ENCODE peak calls at places on chromosomes 5 and 9, in ten cellular contexts. One of them, this sample, is unnamed.

GRCh38 chr5:100456615-100457014 is 78.6 kb upstream of the FAM174A start:
- DNase-seq in CD8-positive, alpha-beta T cell: no peak
- DNase-seq in A673: no peak
- DNase-seq in tibial nerve: no peak
- DNase-seq in dorsolateral prefrontal cortex: no peak
- DNase-seq in breast epithelium: no peak
- DNase-seq in Panc1: no peak
- DNase-seq in IMR-90: no peak
- DNase-seq in left ventricle myocardium inferior: no peak
- DNase-seq in kidney: no peak
- DNase-seq in this sample: no peak

GRCh38 chr5:137176126-137176525 is 323.0 kb downstream of the SPOCK1 start:
- DNase-seq in CD8-positive, alpha-beta T cell: no peak
- DNase-seq in A673: no peak
- DNase-seq in tibial nerve: no peak
- DNase-seq in dorsolateral prefrontal cortex: no peak
- DNase-seq in breast epithelium: no peak
- DNase-seq in Panc1: no peak
- DNase-seq in IMR-90: no peak
- DNase-seq in left ventricle myocardium inferior: no peak
- DNase-seq in kidney: no peak
- DNase-seq in this sample: no peak

GRCh38 chr9:134652291-134653225 is 11.0 kb downstream of the COL5A1 start:
- DNase-seq in CD8-positive, alpha-beta T cell: no peak
- DNase-seq in A673: no peak
- DNase-seq in tibial nerve: no peak
- DNase-seq in dorsolateral prefrontal cortex: no peak
- DNase-seq in breast epithelium: no peak
- DNase-seq in Panc1: no peak
- DNase-seq in IMR-90: no peak
- DNase-seq in left ventricle myocardium inferior: peak
- DNase-seq in kidney: peak
- DNase-seq in this sample: no peak

GRCh38 chr9:123550797-123551196 is 194.8 kb downstream of the CRB2 start:
- DNase-seq in CD8-positive, alpha-beta T cell: no peak
- DNase-seq in A673: peak
- DNase-seq in tibial nerve: no peak
- DNase-seq in dorsolateral prefrontal cortex: no peak
- DNase-seq in breast epithelium: no peak
- DNase-seq in Panc1: no peak
- DNase-seq in IMR-90: no peak
- DNase-seq in left ventricle myocardium inferior: no peak
- DNase-seq in kidney: no peak
- DNase-seq in this sample: no peak

GRCh38 chr9:20988061-20988460 is 43.4 kb downstream of the HACD4 start:
- DNase-seq in CD8-positive, alpha-beta T cell: no peak
- DNase-seq in A673: no peak
- DNase-seq in tibial nerve: no peak
- DNase-seq in dorsolateral prefrontal cortex: no peak
- DNase-seq in breast epithelium: no peak
- DNase-seq in Panc1: no peak
- DNase-seq in IMR-90: no peak
- DNase-seq in left ventricle myocardium inferior: no peak
- DNase-seq in kidney: no peak
- DNase-seq in this sample: no peak

GRCh38 chr5:131413605-131414559 is 150.0 kb downstream of the CDC42SE2 start:
- DNase-seq in CD8-positive, alpha-beta T cell: no peak
- DNase-seq in A673: peak
- DNase-seq in tibial nerve: no peak
- DNase-seq in dorsolateral prefrontal cortex: no peak
- DNase-seq in breast epithelium: no peak
- DNase-seq in Panc1: no peak
- DNase-seq in IMR-90: no peak
- DNase-seq in left ventricle myocardium inferior: no peak
- DNase-seq in kidney: no peak
- DNase-seq in this sample: no peak

GRCh38 chr9:91117959-91118651 is 243.6 kb downstream of the AUH start:
- DNase-seq in CD8-positive, alpha-beta T cell: no peak
- DNase-seq in A673: no peak
- DNase-seq in tibial nerve: peak
- DNase-seq in dorsolateral prefrontal cortex: peak
- DNase-seq in breast epithelium: peak
- DNase-seq in Panc1: no peak
- DNase-seq in IMR-90: peak
- DNase-seq in left ventricle myocardium inferior: peak
- DNase-seq in kidney: peak
- DNase-seq in this sample: no peak

GRCh38 chr5:96144289-96144688 is 182.6 kb upstream of the ELL2 start:
- DNase-seq in CD8-positive, alpha-beta T cell: no peak
- DNase-seq in A673: no peak
- DNase-seq in tibial nerve: no peak
- DNase-seq in dorsolateral prefrontal cortex: no peak
- DNase-seq in breast epithelium: no peak
- DNase-seq in Panc1: no peak
- DNase-seq in IMR-90: no peak
- DNase-seq in left ventricle myocardium inferior: no peak
- DNase-seq in kidney: no peak
- DNase-seq in this sample: no peak

GRCh38 chr5:43016217-43016779 is 23.8 kb downstream of the ANXA2R start:
- DNase-seq in CD8-positive, alpha-beta T cell: no peak
- DNase-seq in A673: no peak
- DNase-seq in tibial nerve: no peak
- DNase-seq in dorsolateral prefrontal cortex: no peak
- DNase-seq in breast epithelium: no peak
- DNase-seq in Panc1: no peak
- DNase-seq in IMR-90: no peak
- DNase-seq in left ventricle myocardium inferior: no peak
- DNase-seq in kidney: no peak
- DNase-seq in this sample: no peak

GRCh38 chr9:117414220-117414905 is 494 bp downstream of the ASTN2 start:
- DNase-seq in CD8-positive, alpha-beta T cell: no peak
- DNase-seq in A673: no peak
- DNase-seq in tibial nerve: no peak
- DNase-seq in dorsolateral prefrontal cortex: no peak
- DNase-seq in breast epithelium: no peak
- DNase-seq in Panc1: no peak
- DNase-seq in IMR-90: no peak
- DNase-seq in left ventricle myocardium inferior: no peak
- DNase-seq in kidney: peak
- DNase-seq in this sample: no peak

GRCh38 chr5:41788800-41789395 is 81.3 kb downstream of the OXCT1 start:
- DNase-seq in CD8-positive, alpha-beta T cell: no peak
- DNase-seq in A673: peak
- DNase-seq in tibial nerve: no peak
- DNase-seq in dorsolateral prefrontal cortex: no peak
- DNase-seq in breast epithelium: no peak
- DNase-seq in Panc1: no peak
- DNase-seq in IMR-90: peak
- DNase-seq in left ventricle myocardium inferior: no peak
- DNase-seq in kidney: no peak
- DNase-seq in this sample: no peak

GRCh38 chr5:169423580-169424278 is 122.8 kb upstream of the SLIT3 start:
- DNase-seq in CD8-positive, alpha-beta T cell: no peak
- DNase-seq in A673: no peak
- DNase-seq in tibial nerve: no peak
- DNase-seq in dorsolateral prefrontal cortex: no peak
- DNase-seq in breast epithelium: no peak
- DNase-seq in Panc1: no peak
- DNase-seq in IMR-90: no peak
- DNase-seq in left ventricle myocardium inferior: no peak
- DNase-seq in kidney: no peak
- DNase-seq in this sample: no peak

GRCh38 chr9:122354536-122355199 is 16.2 kb upstream of the PTGS1 start:
- DNase-seq in CD8-positive, alpha-beta T cell: no peak
- DNase-seq in A673: no peak
- DNase-seq in tibial nerve: no peak
- DNase-seq in dorsolateral prefrontal cortex: no peak
- DNase-seq in breast epithelium: no peak
- DNase-seq in Panc1: no peak
- DNase-seq in IMR-90: no peak
- DNase-seq in left ventricle myocardium inferior: no peak
- DNase-seq in kidney: no peak
- DNase-seq in this sample: no peak

GRCh38 chr5:43348207-43348606 is 35.0 kb upstream of the HMGCS1 start:
- DNase-seq in CD8-positive, alpha-beta T cell: no peak
- DNase-seq in A673: no peak
- DNase-seq in tibial nerve: no peak
- DNase-seq in dorsolateral prefrontal cortex: no peak
- DNase-seq in breast epithelium: no peak
- DNase-seq in Panc1: no peak
- DNase-seq in IMR-90: no peak
- DNase-seq in left ventricle myocardium inferior: no peak
- DNase-seq in kidney: no peak
- DNase-seq in this sample: no peak

GRCh38 chr5:147858520-147858919 is 20.0 kb upstream of the SCGB3A2 start:
- DNase-seq in CD8-positive, alpha-beta T cell: no peak
- DNase-seq in A673: no peak
- DNase-seq in tibial nerve: no peak
- DNase-seq in dorsolateral prefrontal cortex: no peak
- DNase-seq in breast epithelium: no peak
- DNase-seq in Panc1: no peak
- DNase-seq in IMR-90: no peak
- DNase-seq in left ventricle myocardium inferior: no peak
- DNase-seq in kidney: no peak
- DNase-seq in this sample: no peak

GRCh38 chr5:159826351-159827222 is 89.7 kb upstream of the ADRA1B start:
- DNase-seq in CD8-positive, alpha-beta T cell: no peak
- DNase-seq in A673: no peak
- DNase-seq in tibial nerve: no peak
- DNase-seq in dorsolateral prefrontal cortex: no peak
- DNase-seq in breast epithelium: no peak
- DNase-seq in Panc1: peak
- DNase-seq in IMR-90: peak
- DNase-seq in left ventricle myocardium inferior: no peak
- DNase-seq in kidney: no peak
- DNase-seq in this sample: no peak

GRCh38 chr5:166509085-166509484 is 1782.4 kb upstream of the WWC1 start:
- DNase-seq in CD8-positive, alpha-beta T cell: no peak
- DNase-seq in A673: peak
- DNase-seq in tibial nerve: no peak
- DNase-seq in dorsolateral prefrontal cortex: no peak
- DNase-seq in breast epithelium: no peak
- DNase-seq in Panc1: no peak
- DNase-seq in IMR-90: no peak
- DNase-seq in left ventricle myocardium inferior: no peak
- DNase-seq in kidney: no peak
- DNase-seq in this sample: no peak

DNA sequence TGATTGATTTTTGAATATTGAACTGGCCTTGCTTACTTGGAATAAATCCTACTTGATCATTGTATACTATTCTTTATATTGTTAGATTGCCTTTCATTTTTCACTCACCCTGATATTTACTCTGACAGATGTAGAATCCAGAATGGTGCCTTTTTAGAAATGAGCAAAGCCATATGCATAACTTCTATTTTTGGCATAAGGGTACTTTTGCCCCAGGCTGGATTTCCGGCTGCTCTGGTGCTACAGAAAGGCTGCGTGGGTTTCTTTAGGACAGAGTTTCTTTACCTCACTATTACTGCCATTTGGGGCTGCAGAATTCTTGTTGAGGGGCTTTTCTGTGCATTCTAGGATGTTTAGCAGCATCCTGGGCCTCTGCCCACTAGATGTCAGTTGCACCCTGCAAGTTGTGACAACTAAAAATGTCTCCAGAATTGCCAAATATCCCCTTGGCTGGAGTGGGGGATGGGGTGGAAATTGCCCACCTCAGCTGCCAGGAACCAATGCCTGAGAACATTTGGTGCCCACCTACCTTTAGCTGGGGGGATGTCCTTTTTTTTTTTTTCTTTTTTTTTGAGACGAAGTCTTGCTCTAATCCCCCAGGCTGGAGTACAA is 50.1 kb downstream of the SLC36A1 start:
- DNase-seq in CD8-positive, alpha-beta T cell: no peak
- DNase-seq in A673: no peak
- DNase-seq in tibial nerve: no peak
- DNase-seq in dorsolateral prefrontal cortex: no peak
- DNase-seq in breast epithelium: no peak
- DNase-seq in Panc1: no peak
- DNase-seq in IMR-90: no peak
- DNase-seq in left ventricle myocardium inferior: no peak
- DNase-seq in kidney: no peak
- DNase-seq in this sample: no peak
- TF ChIP-seq CTCF in CD8-positive, alpha-beta T cell: no peak
- TF ChIP-seq CTCF in A673: no peak
- TF ChIP-seq CTCF in tibial nerve: no peak
- TF ChIP-seq CTCF in dorsolateral prefrontal cortex: no peak
- TF ChIP-seq CTCF in breast epithelium: no peak
- TF ChIP-seq CTCF in Panc1: no peak
- TF ChIP-seq CTCF in IMR-90: no peak
- TF ChIP-seq CTCF in left ventricle myocardium inferior: no peak
- TF ChIP-seq CTCF in kidney: no peak
- TF ChIP-seq CTCF in this sample: no peak

GRCh38 chr5:14184725-14185124 is 41.6 kb downstream of the TRIO start:
- DNase-seq in CD8-positive, alpha-beta T cell: no peak
- DNase-seq in A673: no peak
- DNase-seq in tibial nerve: no peak
- DNase-seq in dorsolateral prefrontal cortex: no peak
- DNase-seq in breast epithelium: no peak
- DNase-seq in Panc1: no peak
- DNase-seq in IMR-90: peak
- DNase-seq in left ventricle myocardium inferior: no peak
- DNase-seq in kidney: no peak
- DNase-seq in this sample: no peak
- H3K27ac ChIP-seq in CD8-positive, alpha-beta T cell: no peak
- H3K27ac ChIP-seq in A673: no peak
- H3K27ac ChIP-seq in tibial nerve: peak
- H3K27ac ChIP-seq in dorsolateral prefrontal cortex: peak
- H3K27ac ChIP-seq in breast epithelium: peak
- H3K27ac ChIP-seq in Panc1: peak
- H3K27ac ChIP-seq in IMR-90: peak
- H3K27ac ChIP-seq in left ventricle myocardium inferior: peak
- H3K27ac ChIP-seq in kidney: no peak
- H3K27ac ChIP-seq in this sample: no peak

DNA sequence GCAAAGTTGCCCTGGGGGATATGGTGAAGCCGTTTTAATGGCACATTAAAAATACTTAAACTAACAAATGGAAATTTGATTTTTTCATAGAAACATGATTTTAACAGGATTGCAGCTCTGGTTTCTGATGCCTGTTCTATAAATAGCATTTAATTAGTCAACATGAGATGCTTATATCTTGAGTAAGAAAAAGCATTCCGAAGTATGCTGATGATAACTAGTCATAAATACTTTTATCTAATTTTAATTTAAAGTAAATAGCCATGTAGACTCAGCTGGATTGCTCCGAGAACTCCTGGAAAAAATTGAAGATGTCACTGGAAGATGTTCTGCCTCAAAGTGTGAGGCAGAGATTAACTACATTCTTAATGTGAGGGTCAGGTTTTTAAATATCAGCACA is 53.7 kb downstream of the IPO11 start:
- DNase-seq in CD8-positive, alpha-beta T cell: no peak
- DNase-seq in A673: no peak
- DNase-seq in tibial nerve: no peak
- DNase-seq in dorsolateral prefrontal cortex: no peak
- DNase-seq in breast epithelium: no peak
- DNase-seq in Panc1: no peak
- DNase-seq in IMR-90: peak
- DNase-seq in left ventricle myocardium inferior: no peak
- DNase-seq in kidney: no peak
- DNase-seq in this sample: no peak
- TF ChIP-seq CTCF in CD8-positive, alpha-beta T cell: no peak
- TF ChIP-seq CTCF in A673: no peak
- TF ChIP-seq CTCF in tibial nerve: no peak
- TF ChIP-seq CTCF in dorsolateral prefrontal cortex: no peak
- TF ChIP-seq CTCF in breast epithelium: no peak
- TF ChIP-seq CTCF in Panc1: no peak
- TF ChIP-seq CTCF in IMR-90: no peak
- TF ChIP-seq CTCF in left ventricle myocardium inferior: no peak
- TF ChIP-seq CTCF in kidney: no peak
- TF ChIP-seq CTCF in this sample: no peak

GRCh38 chr9:121157939-121158338 is 43.7 kb downstream of the RAB14 start:
- DNase-seq in CD8-positive, alpha-beta T cell: no peak
- DNase-seq in A673: no peak
- DNase-seq in tibial nerve: no peak
- DNase-seq in dorsolateral prefrontal cortex: no peak
- DNase-seq in breast epithelium: no peak
- DNase-seq in Panc1: no peak
- DNase-seq in IMR-90: no peak
- DNase-seq in left ventricle myocardium inferior: no peak
- DNase-seq in kidney: no peak
- DNase-seq in this sample: no peak
- H3K27ac ChIP-seq in CD8-positive, alpha-beta T cell: no peak
- H3K27ac ChIP-seq in A673: no peak
- H3K27ac ChIP-seq in tibial nerve: no peak
- H3K27ac ChIP-seq in dorsolateral prefrontal cortex: no peak
- H3K27ac ChIP-seq in breast epithelium: no peak
- H3K27ac ChIP-seq in Panc1: no peak
- H3K27ac ChIP-seq in IMR-90: no peak
- H3K27ac ChIP-seq in left ventricle myocardium inferior: no peak
- H3K27ac ChIP-seq in kidney: no peak
- H3K27ac ChIP-seq in this sample: no peak

This sample was measured in CD4-positive, alpha-beta T cell.